ENCODE peak calls at places on chromosomes 13 and 19, in six cellular contexts. K is stimulated activated CD8-positive, alpha-beta memory T cell treated with anti-CD3 and anti-CD28 coated beads, Interleukin-7, amount 100 ng/mL, for 48 hours; W is immature natural killer cell; T is left ventricle myocardium inferior; L is M059J; J is mucosa of gallbladder. V is an unnamed sample.

GRCh38 chr19:58549664-58550361 is 5.1 kb downstream of the CHMP2A start:
- DNase-seq in K (no peak), W (no peak), T (no peak), L (no peak), J (no peak), V (no peak)

GRCh38 chr13:44971656-44972595 is 17.3 kb downstream of the NUFIP1 start:
- DNase-seq in K (no peak), W (no peak), T (no peak), L (no peak), J (no peak), V (no peak)

GRCh38 chr13:106917673-106918652 is 350.0 kb upstream of the ARGLU1 start:
- DNase-seq in K (peak; percentile 43), W (peak; percentile 54), T (peak; percentile 79), L (peak; percentile 48), J (peak; percentile 81), V (peak; percentile 82)

GRCh38 chr19:6047741-6048231 is 62.5 kb downstream of the RFX2 start:
- DNase-seq in K (no peak), W (no peak), T (no peak), L (peak; percentile 58), J (peak; percentile 10), V (peak; percentile 48)

GRCh38 chr13:50979187-50979586 is 69.6 kb downstream of the RNASEH2B start:
- DNase-seq in K (no peak), W (no peak), T (no peak), L (no peak), J (no peak), V (no peak)

GRCh38 chr19:3977242-3978143 is 6.6 kb upstream of the DAPK3 start:
- DNase-seq in K (no peak), W (no peak), T (no peak), L (no peak), J (no peak), V (no peak)

GRCh38 chr13:69948016-69948415 is 159.6 kb upstream of the ATXN8OS start:
- DNase-seq in K (no peak), W (no peak), T (no peak), L (no peak), J (no peak), V (no peak)

GRCh38 chr19:45616709-45617027 is 14.7 kb upstream of the GPR4 start:
- DNase-seq in K (no peak), W (no peak), T (no peak), L (no peak), J (no peak), V (no peak)

GRCh38 chr13:65825039-65825438 is 1405.1 kb downstream of the PCDH9 start:
- DNase-seq in K (no peak), W (no peak), T (no peak), L (no peak), J (no peak), V (no peak)

GRCh38 chr19:3184847-3185481 is 766 bp upstream of the NCLN start:
- DNase-seq in K (no peak), W (no peak), T (peak; percentile 70), L (peak; percentile 79), J (peak; percentile 78), V (peak; percentile 80)

GRCh38 chr19:16030964-16031871 is 45.1 kb upstream of the TPM4 start:
- DNase-seq in K (no peak), W (no peak), T (no peak), L (no peak), J (no peak), V (peak; percentile 37)

GRCh38 chr13:114063545-114064515 is 68.6 kb downstream of the RASA3 start:
- DNase-seq in K (peak; percentile 40), W (peak; percentile 42), T (peak; percentile 63), L (peak; percentile 65), J (no peak), V (peak; percentile 61)

GRCh38 chr19:49987159-49987698 is 26.3 kb upstream of the SIGLEC11 start:
- DNase-seq in K (peak; percentile 61), W (peak; percentile 79), T (peak; percentile 83), L (peak; percentile 77), J (peak; percentile 95), V (peak; percentile 77)

GRCh38 chr13:38667526-38668094 is 19.3 kb upstream of the FREM2 start:
- DNase-seq in K (no peak), W (no peak), T (no peak), L (no peak), J (no peak), V (no peak)

GRCh38 chr19:35975608-35976214 is 19.3 kb upstream of the SDHAF1 start:
- DNase-seq in K (no peak), W (peak; percentile 18), T (no peak), L (peak; percentile 33), J (no peak), V (no peak)

GRCh38 chr13:101230271-101230890 is 185.9 kb downstream of the NALCN start:
- DNase-seq in K (no peak), W (no peak), T (no peak), L (peak; percentile 62), J (no peak), V (no peak)

GRCh38 chr19:52336976-52337375 is 933 bp downstream of the ZNF610 start:
- DNase-seq in K (no peak), W (no peak), T (no peak), L (no peak), J (no peak), V (no peak)

GRCh38 chr13:104737713-104738112 is 1671.5 kb upstream of the SLC10A2 start:
- DNase-seq in K (no peak), W (no peak), T (no peak), L (peak; percentile 10), J (no peak), V (no peak)

GRCh38 chr13:75702476-75702875 is 66.3 kb downstream of the LMO7 start:
- DNase-seq in K (no peak), W (no peak), T (no peak), L (no peak), J (no peak), V (no peak)

GRCh38 chr19:33676999-33677665 is 55.4 kb downstream of the CHST8 start:
- DNase-seq in K (no peak), W (no peak), T (no peak), L (no peak), J (no peak), V (no peak)

GRCh38 chr13:32650705-32651311 is 64.6 kb downstream of the PDS5B start:
- DNase-seq in K (peak; percentile 66), W (peak; percentile 52), T (no peak), L (peak; percentile 72), J (peak; percentile 49), V (peak; percentile 60)

GRCh38 chr13:29754486-29754806 is 96.0 kb downstream of the UBL3 start:
- DNase-seq in K (peak; percentile 11), W (no peak), T (no peak), L (peak; percentile 91), J (no peak), V (no peak)

GRCh38 chr19:55605637-55606470 is at the start of gene ZNF865:
- DNase-seq in K (peak; percentile 61), W (peak; percentile 63), T (peak; percentile 72), L (peak; percentile 83), J (peak; percentile 71), V (peak; percentile 69)

GRCh38 chr13:23715762-23716235 is 145.6 kb downstream of the TNFRSF19 start:
- DNase-seq in K (peak; percentile 2), W (no peak), T (no peak), L (no peak), J (peak; percentile 23), V (no peak)

GRCh38 chr13:114081761-114082681 is 50.4 kb downstream of the RASA3 start:
- DNase-seq in K (no peak), W (no peak), T (no peak), L (no peak), J (no peak), V (peak; percentile 43)

GRCh38 chr19:41427647-41428480 is 690 bp upstream of the B3GNT8 start:
- DNase-seq in K (peak; percentile 23), W (peak; percentile 72), T (peak; percentile 58), L (no peak), J (no peak), V (no peak)

GRCh38 chr19:47363758-47364529 is 14.8 kb downstream of the DHX34 start:
- DNase-seq in K (no peak), W (no peak), T (no peak), L (peak; percentile 84), J (no peak), V (no peak)

GRCh38 chr13:114004416-114005205 is 30.7 kb upstream of the C13orf46 start:
- DNase-seq in K (no peak), W (no peak), T (peak; percentile 39), L (no peak), J (no peak), V (no peak)

GRCh38 chr19:31312004-31312403 is 37.2 kb downstream of the TSHZ3 start:
- DNase-seq in K (peak; percentile 34), W (no peak), T (no peak), L (peak; percentile 43), J (peak; percentile 34), V (no peak)

GRCh38 chr19:38020331-38020730 is 113.3 kb downstream of the SIPA1L3 start:
- DNase-seq in K (no peak), W (no peak), T (no peak), L (no peak), J (no peak), V (no peak)

GRCh38 chr13:80040219-80040976 is 300.5 kb downstream of the SPRY2 start:
- DNase-seq in K (no peak), W (no peak), T (no peak), L (peak; percentile 98), J (no peak), V (no peak)

GRCh38 chr19:35571406-35571965 is 8.0 kb upstream of the ATP4A start:
- DNase-seq in K (no peak), W (no peak), T (no peak), L (no peak), J (no peak), V (no peak)

GRCh38 chr19:6056801-6057650 is 53.3 kb downstream of the RFX2 start:
- DNase-seq in K (no peak), W (no peak), T (peak; percentile 76), L (peak; percentile 98), J (peak; percentile 74), V (peak; percentile 54)

GRCh38 chr13:112513761-112514160 is 74.2 kb downstream of the TUBGCP3 start:
- DNase-seq in K (no peak), W (no peak), T (no peak), L (no peak), J (no peak), V (no peak)

GRCh38 chr19:47227347-47228167 is 3.4 kb downstream of the BBC3 start:
- DNase-seq in K (no peak), W (peak; percentile 57), T (peak; percentile 93), L (peak; percentile 97), J (peak; percentile 80), V (peak; percentile 78)

GRCh38 chr13:28505543-28506135 is 10.7 kb upstream of the FLT1 start:
- DNase-seq in K (no peak), W (no peak), T (no peak), L (no peak), J (no peak), V (no peak)

GRCh38 chr19:10848208-10848843 is at the start of gene C19orf38:
- DNase-seq in K (no peak), W (no peak), T (no peak), L (no peak), J (no peak), V (no peak)

GRCh38 chr13:44757671-44758070 is 181.5 kb upstream of the TSC22D1 start:
- DNase-seq in K (no peak), W (no peak), T (no peak), L (no peak), J (no peak), V (no peak)

V was measured in left lobe of liver.